ENCODE peak calls at places on chromosomes 13 and 19, in eight cellular contexts. One of them, this sample, is unnamed.

GRCh38 chr13:44014501-44014900 is 134.8 kb downstream of the LACC1 start:
- DNase-seq in K562: no peak
- DNase-seq in H1: no peak
- DNase-seq in GM12878: no peak
- DNase-seq in endothelial cell of umbilical vein: peak; percentile 26
- DNase-seq in SK-N-SH: no peak
- DNase-seq in HepG2: no peak
- DNase-seq in HCT116: no peak
- DNase-seq in this sample: no peak

GRCh38 chr13:48110132-48110868 is 15.4 kb upstream of the MED4 start:
- DNase-seq in HepG2: no peak
- DNase-seq in endothelial cell of umbilical vein: peak; percentile 91
- DNase-seq in K562: no peak
- DNase-seq in HCT116: no peak
- DNase-seq in GM12878: no peak
- DNase-seq in H1: no peak
- DNase-seq in SK-N-SH: no peak
- DNase-seq in this sample: no peak

GRCh38 chr13:34155931-34156607 is 338.1 kb downstream of the RFC3 start:
- DNase-seq in endothelial cell of umbilical vein: peak; percentile 73
- DNase-seq in H1: no peak
- DNase-seq in GM12878: no peak
- DNase-seq in HCT116: peak; percentile 61
- DNase-seq in SK-N-SH: no peak
- DNase-seq in HepG2: no peak
- DNase-seq in K562: no peak
- DNase-seq in this sample: no peak

GRCh38 chr13:75468602-75469001 is 13.4 kb downstream of the TBC1D4 start:
- DNase-seq in K562: no peak
- DNase-seq in HCT116: no peak
- DNase-seq in endothelial cell of umbilical vein: no peak
- DNase-seq in HepG2: no peak
- DNase-seq in SK-N-SH: no peak
- DNase-seq in H1: no peak
- DNase-seq in GM12878: no peak
- DNase-seq in this sample: no peak

GRCh38 chr13:59750860-59751259 is 412.9 kb downstream of the DIAPH3 start:
- DNase-seq in K562: no peak
- DNase-seq in GM12878: no peak
- DNase-seq in endothelial cell of umbilical vein: peak; percentile 4
- DNase-seq in HepG2: no peak
- DNase-seq in HCT116: no peak
- DNase-seq in H1: peak; percentile 31
- DNase-seq in SK-N-SH: peak; percentile 60
- DNase-seq in this sample: no peak

GRCh38 chr13:108929532-108929931 is 300.1 kb downstream of the MYO16 start:
- DNase-seq in SK-N-SH: no peak
- DNase-seq in HepG2: no peak
- DNase-seq in H1: no peak
- DNase-seq in endothelial cell of umbilical vein: no peak
- DNase-seq in GM12878: no peak
- DNase-seq in HCT116: no peak
- DNase-seq in K562: no peak
- DNase-seq in this sample: no peak

GRCh38 chr19:6297202-6297601 is 17.4 kb upstream of the MLLT1 start:
- DNase-seq in K562: no peak
- DNase-seq in HCT116: no peak
- DNase-seq in SK-N-SH: no peak
- DNase-seq in HepG2: no peak
- DNase-seq in GM12878: no peak
- DNase-seq in H1: no peak
- DNase-seq in endothelial cell of umbilical vein: no peak
- DNase-seq in this sample: no peak

GRCh38 chr19:9863759-9864158 is 28.6 kb downstream of the PIN1 start:
- DNase-seq in HepG2: no peak
- DNase-seq in GM12878: no peak
- DNase-seq in K562: no peak
- DNase-seq in H1: no peak
- DNase-seq in HCT116: no peak
- DNase-seq in SK-N-SH: no peak
- DNase-seq in endothelial cell of umbilical vein: no peak
- DNase-seq in this sample: no peak

GRCh38 chr19:5880604-5881078 is 10.3 kb upstream of the FUT5 start:
- DNase-seq in K562: no peak
- DNase-seq in HepG2: peak; percentile 90
- DNase-seq in SK-N-SH: no peak
- DNase-seq in endothelial cell of umbilical vein: no peak
- DNase-seq in H1: no peak
- DNase-seq in HCT116: no peak
- DNase-seq in GM12878: no peak
- DNase-seq in this sample: no peak

GRCh38 chr13:35954207-35954560 is 177.0 kb downstream of the DCLK1 start:
- DNase-seq in H1: no peak
- DNase-seq in endothelial cell of umbilical vein: no peak
- DNase-seq in HepG2: no peak
- DNase-seq in K562: no peak
- DNase-seq in SK-N-SH: no peak
- DNase-seq in GM12878: no peak
- DNase-seq in HCT116: no peak
- DNase-seq in this sample: no peak

GRCh38 chr19:34408421-34408820 is 4.2 kb downstream of the PDCD2L start:
- DNase-seq in HCT116: no peak
- DNase-seq in endothelial cell of umbilical vein: no peak
- DNase-seq in HepG2: no peak
- DNase-seq in H1: no peak
- DNase-seq in K562: no peak
- DNase-seq in SK-N-SH: no peak
- DNase-seq in GM12878: no peak
- DNase-seq in this sample: no peak

GRCh38 chr19:45293682-45294081 is 29.0 kb downstream of the CKM start:
- DNase-seq in HepG2: no peak
- DNase-seq in SK-N-SH: no peak
- DNase-seq in K562: no peak
- DNase-seq in HCT116: no peak
- DNase-seq in endothelial cell of umbilical vein: no peak
- DNase-seq in GM12878: no peak
- DNase-seq in H1: no peak
- DNase-seq in this sample: no peak

GRCh38 chr13:28423010-28423409 is 71.9 kb downstream of the FLT1 start:
- DNase-seq in HepG2: no peak
- DNase-seq in HCT116: no peak
- DNase-seq in GM12878: peak; percentile 74
- DNase-seq in SK-N-SH: no peak
- DNase-seq in endothelial cell of umbilical vein: no peak
- DNase-seq in K562: no peak
- DNase-seq in H1: no peak
- DNase-seq in this sample: no peak

GRCh38 chr13:96444676-96445075 is 354.8 kb downstream of the HS6ST3 start:
- DNase-seq in HCT116: no peak
- DNase-seq in GM12878: no peak
- DNase-seq in endothelial cell of umbilical vein: no peak
- DNase-seq in SK-N-SH: no peak
- DNase-seq in H1: no peak
- DNase-seq in HepG2: no peak
- DNase-seq in K562: no peak
- DNase-seq in this sample: no peak

GRCh38 chr13:74061939-74062595 is 72.1 kb downstream of the KLF12 start:
- DNase-seq in endothelial cell of umbilical vein: peak; percentile 34
- DNase-seq in HCT116: no peak
- DNase-seq in SK-N-SH: peak; percentile 19
- DNase-seq in K562: no peak
- DNase-seq in H1: no peak
- DNase-seq in HepG2: no peak
- DNase-seq in GM12878: peak; percentile 55
- DNase-seq in this sample: no peak

GRCh38 chr13:74062933-74063332 is 71.3 kb downstream of the KLF12 start:
- DNase-seq in SK-N-SH: no peak
- DNase-seq in HepG2: no peak
- DNase-seq in GM12878: peak; percentile 52
- DNase-seq in HCT116: no peak
- DNase-seq in H1: no peak
- DNase-seq in K562: no peak
- DNase-seq in endothelial cell of umbilical vein: no peak
- DNase-seq in this sample: no peak

GRCh38 chr13:74052402-74052928 is 81.7 kb downstream of the KLF12 start:
- DNase-seq in K562: no peak
- DNase-seq in H1: no peak
- DNase-seq in endothelial cell of umbilical vein: no peak
- DNase-seq in SK-N-SH: no peak
- DNase-seq in GM12878: no peak
- DNase-seq in HCT116: no peak
- DNase-seq in HepG2: peak; percentile 13
- DNase-seq in this sample: no peak

GRCh38 chr13:74056829-74057564 is 77.2 kb downstream of the KLF12 start:
- DNase-seq in SK-N-SH: no peak
- DNase-seq in K562: no peak
- DNase-seq in endothelial cell of umbilical vein: no peak
- DNase-seq in GM12878: no peak
- DNase-seq in HepG2: no peak
- DNase-seq in H1: no peak
- DNase-seq in HCT116: no peak
- DNase-seq in this sample: no peak
- H3K9ac ChIP-seq in SK-N-SH: no peak overlapping the region
- H3K9ac ChIP-seq in K562: no peak overlapping the region
- H3K9ac ChIP-seq in endothelial cell of umbilical vein: no peak overlapping the region
- H3K9ac ChIP-seq in GM12878: no peak overlapping the region
- H3K9ac ChIP-seq in HepG2: no peak overlapping the region
- H3K9ac ChIP-seq in H1: no peak overlapping the region
- H3K9ac ChIP-seq in HCT116: no peak overlapping the region
- H3K9ac ChIP-seq in this sample: no peak overlapping the region

GRCh38 chr19:48629599-48630288 is 7.4 kb downstream of the DBP start:
- DNase-seq in H1: peak; percentile 97
- DNase-seq in HepG2: no peak
- DNase-seq in K562: peak; percentile 54
- DNase-seq in endothelial cell of umbilical vein: peak; percentile 82
- DNase-seq in GM12878: no peak
- DNase-seq in SK-N-SH: peak; percentile 71
- DNase-seq in HCT116: peak; percentile 96
- DNase-seq in this sample: no peak
- TF ChIP-seq POLR2AphosphoS5 in H1: peak; percentile 74
- TF ChIP-seq POLR2AphosphoS5 in HepG2: no peak
- TF ChIP-seq POLR2AphosphoS5 in K562: no peak
- TF ChIP-seq POLR2AphosphoS5 in endothelial cell of umbilical vein: peak; percentile 65
- TF ChIP-seq POLR2AphosphoS5 in GM12878: no peak
- TF ChIP-seq POLR2AphosphoS5 in SK-N-SH: no peak
- TF ChIP-seq POLR2AphosphoS5 in HCT116: peak; percentile 95
- TF ChIP-seq POLR2AphosphoS5 in this sample: peak; percentile 65

DNA sequence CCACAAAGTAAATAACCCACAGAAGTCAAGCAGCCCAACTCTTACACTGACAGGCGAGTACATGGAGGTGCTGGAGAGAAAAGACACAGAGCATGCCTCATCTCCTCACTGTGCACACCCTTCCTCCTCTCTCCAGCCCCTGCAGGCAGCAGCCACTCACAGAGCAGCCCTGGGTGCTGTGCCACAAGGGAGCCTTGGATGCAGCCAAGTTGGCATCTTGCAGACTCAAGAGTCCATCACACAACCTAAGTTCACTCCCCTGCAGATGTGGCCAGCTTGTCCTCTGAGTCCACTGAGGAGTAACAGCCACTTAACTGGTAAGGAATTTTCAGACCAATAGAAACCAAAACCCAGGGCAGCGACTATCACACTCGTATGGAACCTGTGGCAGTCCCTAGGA is 47.4 kb downstream of the BRD4 start:
- DNase-seq in HCT116: no peak
- DNase-seq in HepG2: no peak
- DNase-seq in K562: no peak
- DNase-seq in GM12878: no peak
- DNase-seq in SK-N-SH: no peak
- DNase-seq in H1: no peak
- DNase-seq in endothelial cell of umbilical vein: no peak
- DNase-seq in this sample: no peak
- H3K9ac ChIP-seq in HCT116: no peak overlapping the region
- H3K9ac ChIP-seq in HepG2: no peak overlapping the region
- H3K9ac ChIP-seq in K562: peak overlapping the region; percentile 15
- H3K9ac ChIP-seq in GM12878: no peak overlapping the region
- H3K9ac ChIP-seq in SK-N-SH: no peak overlapping the region
- H3K9ac ChIP-seq in H1: no peak overlapping the region
- H3K9ac ChIP-seq in endothelial cell of umbilical vein: no peak overlapping the region
- H3K9ac ChIP-seq in this sample: no peak overlapping the region

GRCh38 chr19:1106841-1107654 is 3.3 kb downstream of the GPX4 start:
- DNase-seq in H1: no peak
- DNase-seq in HCT116: no peak
- DNase-seq in SK-N-SH: no peak
- DNase-seq in K562: no peak
- DNase-seq in endothelial cell of umbilical vein: no peak
- DNase-seq in GM12878: no peak
- DNase-seq in HepG2: peak; percentile 20
- DNase-seq in this sample: no peak
- TF ChIP-seq POLR2AphosphoS5 in H1: peak; percentile 26
- TF ChIP-seq POLR2AphosphoS5 in HCT116: no peak
- TF ChIP-seq POLR2AphosphoS5 in SK-N-SH: no peak
- TF ChIP-seq POLR2AphosphoS5 in K562: no peak
- TF ChIP-seq POLR2AphosphoS5 in endothelial cell of umbilical vein: no peak
- TF ChIP-seq POLR2AphosphoS5 in GM12878: no peak
- TF ChIP-seq POLR2AphosphoS5 in HepG2: no peak
- TF ChIP-seq POLR2AphosphoS5 in this sample: no peak

GRCh38 chr13:106589716-106590115 is 21.8 kb upstream of the ARGLU1 start:
- DNase-seq in SK-N-SH: no peak
- DNase-seq in HCT116: no peak
- DNase-seq in K562: no peak
- DNase-seq in HepG2: no peak
- DNase-seq in H1: no peak
- DNase-seq in endothelial cell of umbilical vein: peak; percentile 18
- DNase-seq in GM12878: no peak
- DNase-seq in this sample: no peak

GRCh38 chr13:106588367-106588766 is 20.4 kb upstream of the ARGLU1 start:
- DNase-seq in SK-N-SH: no peak
- DNase-seq in endothelial cell of umbilical vein: peak; percentile 49
- DNase-seq in K562: no peak
- DNase-seq in HCT116: no peak
- DNase-seq in HepG2: no peak
- DNase-seq in GM12878: no peak
- DNase-seq in H1: no peak
- DNase-seq in this sample: no peak

GRCh38 chr13:106586764-106587163 is 18.8 kb upstream of the ARGLU1 start:
- DNase-seq in SK-N-SH: no peak
- DNase-seq in K562: no peak
- DNase-seq in HCT116: no peak
- DNase-seq in GM12878: no peak
- DNase-seq in H1: no peak
- DNase-seq in HepG2: no peak
- DNase-seq in endothelial cell of umbilical vein: no peak
- DNase-seq in this sample: no peak

GRCh38 chr13:106591299-106591698 is 23.4 kb upstream of the ARGLU1 start:
- DNase-seq in HCT116: no peak
- DNase-seq in K562: no peak
- DNase-seq in SK-N-SH: no peak
- DNase-seq in endothelial cell of umbilical vein: no peak
- DNase-seq in HepG2: peak; percentile 66
- DNase-seq in GM12878: no peak
- DNase-seq in H1: no peak
- DNase-seq in this sample: no peak

GRCh38 chr13:106587787-106588186 is 19.9 kb upstream of the ARGLU1 start:
- DNase-seq in H1: no peak
- DNase-seq in HepG2: peak; percentile 24
- DNase-seq in K562: no peak
- DNase-seq in GM12878: no peak
- DNase-seq in SK-N-SH: no peak
- DNase-seq in endothelial cell of umbilical vein: no peak
- DNase-seq in HCT116: no peak
- DNase-seq in this sample: no peak
- H3K9ac ChIP-seq in H1: no peak overlapping the region
- H3K9ac ChIP-seq in HepG2: no peak overlapping the region
- H3K9ac ChIP-seq in K562: no peak overlapping the region
- H3K9ac ChIP-seq in GM12878: no peak overlapping the region
- H3K9ac ChIP-seq in SK-N-SH: no peak overlapping the region
- H3K9ac ChIP-seq in endothelial cell of umbilical vein: no peak overlapping the region
- H3K9ac ChIP-seq in HCT116: no peak overlapping the region
- H3K9ac ChIP-seq in this sample: no peak overlapping the region

GRCh38 chr19:31905980-31906948 is 439.1 kb upstream of the ZNF507 start:
- DNase-seq in GM12878: no peak
- DNase-seq in K562: no peak
- DNase-seq in SK-N-SH: no peak
- DNase-seq in endothelial cell of umbilical vein: no peak
- DNase-seq in HepG2: no peak
- DNase-seq in H1: no peak
- DNase-seq in HCT116: no peak
- DNase-seq in this sample: peak; percentile 59
- TF ChIP-seq POLR2AphosphoS5 in GM12878: no peak
- TF ChIP-seq POLR2AphosphoS5 in K562: no peak
- TF ChIP-seq POLR2AphosphoS5 in SK-N-SH: no peak
- TF ChIP-seq POLR2AphosphoS5 in endothelial cell of umbilical vein: no peak
- TF ChIP-seq POLR2AphosphoS5 in HepG2: no peak
- TF ChIP-seq POLR2AphosphoS5 in H1: no peak
- TF ChIP-seq POLR2AphosphoS5 in HCT116: no peak
- TF ChIP-seq POLR2AphosphoS5 in this sample: no peak

This sample was measured in SK-N-MC.